ENCODE peak calls at places on chromosomes 13 and 19, in nine cellular contexts. M, K, F, U, N, Q, L, Z and Y are unnamed samples.

GRCh38 chr13:40600145-40600751 is 66.2 kb downstream of the FOXO1 start:
- DNase-seq in U (no peak), Z (no peak), M (no peak), Q (no peak), L (peak), F (no peak), N (no peak), K (no peak), Y (no peak)

GRCh38 chr13:112619730-112620639 is 32.0 kb upstream of the TUBGCP3 start:
- DNase-seq in U (no peak), N (peak), M (peak), Q (peak), F (no peak), L (no peak), Z (no peak), K (no peak), Y (peak)

GRCh38 chr13:33633701-33634525 is 184.0 kb upstream of the RFC3 start:
- DNase-seq in U (no peak), K (no peak), Q (no peak), F (no peak), N (no peak), Z (no peak), M (no peak), L (no peak), Y (peak)

GRCh38 chr13:98496966-98497365 is 79.9 kb downstream of the STK24 start:
- DNase-seq in M (no peak), Z (no peak), F (no peak), U (no peak), Q (no peak), N (no peak), K (no peak), L (no peak), Y (no peak)

GRCh38 chr19:56994251-56995017 is 125.4 kb upstream of the USP29 start:
- DNase-seq in U (no peak), M (no peak), K (no peak), L (no peak), F (no peak), N (no peak), Q (no peak), Z (no peak), Y (no peak)

GRCh38 chr13:29861694-29862110 is 11.3 kb upstream of the UBL3 start:
- DNase-seq in Q (no peak), N (peak), M (no peak), F (peak), L (no peak), K (no peak), Z (peak), U (peak), Y (peak)

GRCh38 chr13:38372818-38373217 is 23.2 kb downstream of the UFM1 start:
- DNase-seq in U (no peak), F (no peak), L (no peak), Z (no peak), K (no peak), N (no peak), M (no peak), Q (no peak), Y (peak)

GRCh38 chr19:53985863-53986262 is 5.6 kb upstream of the CACNG6 start:
- DNase-seq in U (no peak), N (no peak), L (no peak), Q (no peak), Z (no peak), M (no peak), F (no peak), K (no peak), Y (no peak)

GRCh38 chr13:59982631-59983382 is 180.9 kb downstream of the DIAPH3 start:
- DNase-seq in M (no peak), K (no peak), F (no peak), U (no peak), L (no peak), Q (no peak), Z (no peak), N (no peak), Y (peak)

GRCh38 chr13:24511824-24512207 is 762 bp downstream of the PARP4 start:
- DNase-seq in U (no peak), N (no peak), M (peak), L (no peak), Z (no peak), Q (no peak), K (no peak), F (no peak), Y (no peak)

GRCh38 chr13:76148926-76149325 is 512.8 kb downstream of the LMO7 start:
- DNase-seq in U (no peak), M (no peak), F (peak), K (no peak), N (no peak), L (no peak), Z (peak), Q (no peak), Y (peak)

GRCh38 chr19:39252458-39252857 is 3.8 kb upstream of the IFNL4 start:
- DNase-seq in M (no peak), F (no peak), U (no peak), K (no peak), L (no peak), Z (no peak), Q (no peak), N (no peak), Y (no peak)

GRCh38 chr13:98781905-98782304 is 29.4 kb upstream of the SLC15A1 start:
- DNase-seq in L (no peak), Q (no peak), M (no peak), U (no peak), K (no peak), N (no peak), F (no peak), Z (no peak), Y (no peak)

GRCh38 chr19:4369109-4369887 is 25.9 kb downstream of the MPND start:
- DNase-seq in U (no peak), M (no peak), F (no peak), K (peak), Q (no peak), N (peak), L (peak), Z (no peak), Y (peak)

GRCh38 chr19:3387645-3388589 is 21.5 kb downstream of the NFIC start:
- DNase-seq in Q (no peak), K (peak), F (no peak), L (no peak), Z (no peak), N (peak), U (peak), M (no peak), Y (no peak)

GRCh38 chr19:50518091-50519005 is 4.6 kb upstream of the ASPDH start:
- DNase-seq in Z (no peak), F (no peak), K (no peak), U (no peak), N (no peak), L (no peak), M (no peak), Q (no peak), Y (no peak)

GRCh38 chr13:36261011-36261410 is 36.6 kb downstream of the CCDC169 start:
- DNase-seq in M (no peak), L (no peak), N (no peak), K (no peak), F (no peak), Z (no peak), Q (no peak), U (no peak), Y (no peak)